ENCODE peak calls at places on chromosomes 2 and 18, in five cellular contexts. X is fibroblast of lung, Z is heart right ventricle, S is MCF 10A, Q is pancreas. M is an unnamed sample.

GRCh38 chr2:75561566-75562512 is 1.1 kb upstream of the EVA1A start:
- DNase-seq in X (no peak), Z (no peak), S (no peak), Q (no peak), M (no peak)

GRCh38 chr18:35460719-35461118 is 37.0 kb downstream of the INO80C start:
- DNase-seq in X (peak; percentile 72), Z (no peak), S (peak; percentile 79), Q (no peak), M (peak; percentile 56)

GRCh38 chr2:201254331-201254730 is 6.0 kb upstream of the CASP8 start:
- DNase-seq in X (peak; percentile 68), Z (no peak), S (peak; percentile 76), Q (no peak), M (peak; percentile 36)

GRCh38 chr18:75687626-75688025 is 260.1 kb upstream of the SMIM21 start:
- DNase-seq in X (no peak), Z (no peak), S (peak; percentile 25), Q (no peak), M (no peak)

GRCh38 chr2:236557894-236558532 is 11.6 kb upstream of the ACKR3 start:
- DNase-seq in X (no peak), Z (no peak), S (no peak), Q (no peak), M (no peak)

GRCh38 chr2:71859211-71859847 is 288.3 kb downstream of the CYP26B1 start:
- DNase-seq in X (no peak), Z (no peak), S (no peak), Q (no peak), M (no peak)

GRCh38 chr2:77954931-77955330 is 432.8 kb upstream of the LRRTM4 start:
- DNase-seq in X (no peak), Z (no peak), S (no peak), Q (no peak), M (no peak)

GRCh38 chr2:56465491-56465890 is 281.7 kb downstream of the CCDC85A start:
- DNase-seq in X (no peak), Z (no peak), S (no peak), Q (no peak), M (peak; percentile 36)

GRCh38 chr18:68316636-68317035 is 398.3 kb downstream of the TMX3 start:
- DNase-seq in X (peak; percentile 38), Z (no peak), S (peak; percentile 21), Q (no peak), M (peak; percentile 39)

GRCh38 chr2:15546297-15547098 is 14.6 kb downstream of the NBAS start:
- DNase-seq in X (no peak), Z (no peak), S (no peak), Q (no peak), M (no peak)
- TF ChIP-seq CTCF in X (no peak), Z (no peak), S (no peak), Q (no peak), M (peak; percentile 22)

GRCh38 chr18:24413148-24413547 is 13.3 kb upstream of the IMPACT start:
- DNase-seq in X (peak; percentile 19), Z (no peak), S (peak; percentile 36), Q (no peak), M (peak; percentile 20)
- TF ChIP-seq CTCF in X (peak; percentile 27), Z (no peak), S (peak; percentile 33), Q (no peak), M (peak; percentile 54)

GRCh38 chr2:8089596-8089995 is 592.3 kb upstream of the ID2 start:
- DNase-seq in X (peak; percentile 62), Z (no peak), S (peak; percentile 9), Q (no peak), M (peak; percentile 61)

GRCh38 chr2:8087480-8087840 is 594.4 kb upstream of the ID2 start:
- DNase-seq in X (no peak), Z (no peak), S (no peak), Q (no peak), M (no peak)

GRCh38 chr2:8094571-8094970 is 587.3 kb upstream of the ID2 start:
- DNase-seq in X (no peak), Z (no peak), S (no peak), Q (no peak), M (no peak)

GRCh38 chr2:8088810-8089209 is 593.0 kb upstream of the ID2 start:
- DNase-seq in X (no peak), Z (no peak), S (no peak), Q (no peak), M (no peak)

DNA sequence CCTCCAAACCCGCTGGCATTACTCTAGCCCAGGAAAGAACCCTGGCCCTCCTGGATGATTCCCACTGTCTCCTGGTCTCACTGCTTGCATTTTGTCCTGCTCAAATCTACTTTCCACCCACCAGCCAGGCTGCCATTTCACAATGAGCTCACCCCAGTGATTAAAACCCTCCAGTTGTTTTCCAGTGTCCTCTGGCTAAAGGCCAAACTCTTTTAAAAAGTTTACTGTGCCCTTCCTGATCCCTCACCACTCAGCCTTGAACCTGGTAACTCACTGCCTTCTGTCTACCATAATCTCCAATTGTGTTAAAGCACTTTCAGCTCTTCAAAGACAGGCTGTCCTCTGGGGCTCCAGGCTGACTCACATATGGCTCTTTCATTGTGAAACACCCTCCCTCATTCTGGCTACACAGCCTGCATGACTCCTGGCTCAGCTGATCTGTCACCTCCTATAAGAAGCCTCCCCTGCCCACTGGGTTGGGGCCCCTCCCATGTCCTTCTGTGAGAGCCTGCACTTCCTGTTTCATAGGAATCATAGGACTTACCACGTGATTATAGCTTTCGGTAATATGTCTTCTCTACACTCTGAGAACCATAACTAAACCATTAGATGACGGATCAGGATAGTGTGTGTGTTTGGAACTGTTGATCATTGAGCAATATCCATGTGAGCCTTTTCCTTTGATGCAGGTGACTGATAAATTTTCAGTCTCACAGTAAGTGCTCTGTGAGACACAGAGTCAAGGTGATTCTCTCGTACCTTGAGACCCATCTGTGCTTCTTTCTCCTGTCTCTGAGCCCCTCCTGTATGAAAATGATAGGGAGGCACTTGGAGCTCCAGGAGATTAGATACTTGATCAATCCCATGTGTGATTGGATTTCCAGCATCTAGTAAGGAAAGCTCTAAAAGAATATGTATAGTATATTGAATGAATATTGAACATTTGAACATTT is 590.8 kb upstream of the ID2 start:
- DNase-seq in X (peak; percentile 96), Z (peak; percentile 17), S (peak; percentile 96), Q (peak; percentile 30), M (peak; percentile 86)
- TF ChIP-seq CTCF in X (no peak), Z (no peak), S (no peak), Q (no peak), M (no peak)

GRCh38 chr2:38507712-38508111 is 95.0 kb downstream of the HNRNPLL start:
- DNase-seq in X (no peak), Z (no peak), S (no peak), Q (no peak), M (no peak)

GRCh38 chr2:38505779-38506178 is 96.9 kb downstream of the HNRNPLL start:
- DNase-seq in X (peak; percentile 87), Z (peak; percentile 32), S (peak; percentile 90), Q (no peak), M (peak; percentile 83)

GRCh38 chr2:38509322-38509946 is 93.3 kb downstream of the HNRNPLL start:
- DNase-seq in X (peak; percentile 71), Z (no peak), S (peak; percentile 77), Q (no peak), M (peak; percentile 72)

GRCh38 chr2:38509947-38510326 is 92.8 kb downstream of the HNRNPLL start:
- DNase-seq in X (no peak), Z (no peak), S (no peak), Q (no peak), M (no peak)

DNA sequence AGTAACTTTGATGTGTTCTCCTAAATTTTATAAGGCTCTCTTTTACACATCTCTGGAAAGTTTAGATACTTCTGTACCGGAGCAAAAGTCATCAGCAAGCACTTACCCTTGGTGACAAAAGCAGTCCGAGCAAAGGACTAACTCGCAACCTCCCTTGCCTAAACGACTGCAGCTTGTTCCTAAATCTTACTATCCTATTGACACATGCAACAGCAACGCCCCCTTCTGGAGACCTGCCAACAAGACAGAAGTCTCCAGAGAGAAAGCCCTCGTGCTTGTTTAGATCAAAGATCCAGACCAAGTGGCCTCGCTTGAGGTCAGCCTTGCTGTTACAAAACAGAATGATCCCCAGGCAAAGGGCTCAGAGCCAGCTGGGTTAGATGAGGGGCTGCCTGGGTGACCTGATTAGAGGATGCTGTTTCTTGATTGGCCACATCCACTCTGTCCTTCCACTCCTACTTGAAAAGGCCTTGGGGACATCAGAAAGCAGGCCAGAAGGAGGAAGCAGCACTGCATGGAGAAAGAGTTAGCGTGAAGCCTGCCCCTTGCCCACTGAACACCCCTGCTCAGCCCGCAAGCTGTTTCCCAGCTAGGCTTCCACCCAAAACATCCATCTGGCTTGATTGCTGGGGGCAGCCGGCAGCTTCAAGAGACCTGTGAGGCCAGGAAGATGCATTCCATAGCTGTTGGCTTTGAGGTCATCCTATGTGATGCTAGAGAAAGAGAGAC is 94.3 kb downstream of the HNRNPLL start:
- DNase-seq in X (peak; percentile 86), Z (peak; percentile 91), S (peak; percentile 95), Q (peak; percentile 38), M (peak; percentile 93)
- TF ChIP-seq CTCF in X (no peak), Z (no peak), S (peak; percentile 51), Q (no peak), M (peak; percentile 63)

GRCh38 chr18:71849407-71849806 is 694.7 kb downstream of the CBLN2 start:
- DNase-seq in X (no peak), Z (no peak), S (no peak), Q (no peak), M (no peak)
- TF ChIP-seq CTCF in X (no peak), Z (no peak), S (no peak), Q (no peak), M (no peak)

DNA sequence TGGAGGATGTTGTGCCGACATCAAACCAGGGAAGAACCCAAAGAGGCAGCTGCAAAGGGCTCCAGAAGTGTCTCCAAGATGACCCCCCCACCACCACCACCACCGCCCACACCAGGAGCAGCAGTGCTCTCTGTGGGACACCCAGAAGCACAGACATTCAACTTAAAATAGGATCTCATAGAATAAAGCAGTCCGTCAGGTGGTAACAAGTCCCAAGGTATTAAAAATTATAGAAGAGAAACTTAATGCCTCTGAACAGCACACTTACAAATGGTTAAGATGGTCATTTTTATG is 155.5 kb upstream of the ID2 start:
- DNase-seq in X (no peak), Z (no peak), S (no peak), Q (no peak), M (no peak)
- TF ChIP-seq CTCF in X (no peak), Z (no peak), S (no peak), Q (no peak), M (no peak)

DNA sequence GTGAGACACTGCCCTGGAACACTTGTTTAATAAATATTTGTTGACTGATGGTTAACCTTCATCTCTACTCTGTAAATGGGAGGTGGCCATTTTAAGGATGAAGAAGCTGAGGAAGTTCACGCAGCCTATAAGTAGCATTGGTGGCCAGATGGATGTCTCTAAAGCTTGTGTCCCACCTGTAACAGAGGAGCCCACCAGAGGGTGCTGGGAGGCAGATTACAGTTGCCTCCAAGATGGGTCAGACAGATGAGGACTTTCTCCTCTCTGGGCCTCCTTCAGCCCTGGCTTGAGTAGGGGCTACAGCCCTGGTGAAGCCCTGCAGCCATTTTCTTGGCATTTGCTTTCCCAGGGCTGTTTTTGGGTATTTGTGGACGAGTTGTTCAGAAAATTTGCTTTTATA is 45.0 kb upstream of the MCFD2 start:
- DNase-seq in X (no peak), Z (no peak), S (no peak), Q (no peak), M (no peak)
- TF ChIP-seq CTCF in X (no peak), Z (no peak), S (no peak), Q (no peak), M (no peak)

DNA sequence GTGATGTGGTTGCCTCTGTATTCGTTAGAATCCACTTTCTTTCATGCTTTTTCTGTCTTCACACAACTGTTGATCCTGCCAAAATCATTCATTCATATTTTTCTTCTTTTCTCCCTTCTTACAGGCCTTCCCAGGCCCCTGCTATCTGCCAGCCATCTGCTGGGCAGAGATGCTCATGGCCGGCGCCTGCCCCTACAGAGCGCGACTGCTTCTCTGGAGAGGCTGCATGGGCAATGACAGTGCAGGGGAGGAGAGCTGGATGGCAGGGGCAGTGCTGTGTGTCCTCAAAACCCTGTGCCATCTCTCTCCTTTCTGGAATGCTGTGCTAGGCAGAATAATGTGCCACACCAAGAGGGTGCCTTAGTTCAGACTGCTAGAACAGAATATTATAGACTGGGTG is 125.2 kb downstream of the INHBB start:
- DNase-seq in X (no peak), Z (no peak), S (no peak), Q (no peak), M (no peak)
- TF ChIP-seq CTCF in X (no peak), Z (no peak), S (no peak), Q (no peak), M (no peak)

M was measured in fibroblast of villous mesenchyme.